ENCODE peak calls at places on chromosomes 16 and 17, in nine cellular contexts. J is ovary, D is vagina, R is IMR-90, P is sigmoid colon, E is esophagus muscularis mucosa, B is suprapubic skin, V is stomach, A is adrenal gland. M is an unnamed sample. For H3K36me3 and H3K4me1, the result is how much of the 10 kb centered on the place peaks cover.

GRCh38 chr16:87603684-87604571 is 1.6 kb downstream of the JPH3 start:
- DNase-seq in J (no peak), D (no peak), R (no peak), P (no peak), E (no peak), B (no peak), V (no peak), A (no peak), M (no peak)

GRCh38 chr16:12166271-12166670 is 189.7 kb downstream of the SNX29 start:
- DNase-seq in J (no peak), D (no peak), R (no peak), P (no peak), E (no peak), B (no peak), V (no peak), A (no peak), M (no peak)

GRCh38 chr16:86732621-86733297 is 154.4 kb downstream of the FOXL1 start:
- DNase-seq in J (no peak), D (no peak), R (peak), P (peak), E (no peak), B (no peak), V (no peak), A (no peak), M (no peak)

GRCh38 chr17:65633988-65634387 is 72.5 kb upstream of the AXIN2 start:
- DNase-seq in J (no peak), D (no peak), R (no peak), P (no peak), E (no peak), B (no peak), V (no peak), A (no peak), M (peak)

GRCh38 chr16:54932737-54933254 is 2.1 kb downstream of the IRX5 start:
- DNase-seq in J (no peak), D (no peak), R (no peak), P (no peak), E (no peak), B (no peak), V (no peak), A (no peak), M (no peak)

GRCh38 chr17:71184716-71185115 is 936.1 kb upstream of the SOX9 start:
- DNase-seq in J (no peak), D (no peak), R (no peak), P (peak), E (no peak), B (no peak), V (no peak), A (no peak), M (no peak)

GRCh38 chr16:47477680-47478079 is 16.5 kb downstream of the PHKB start:
- DNase-seq in J (no peak), D (no peak), R (peak), P (no peak), E (no peak), B (no peak), V (no peak), A (no peak), M (no peak)

GRCh38 chr17:58960068-58960467 is 146.6 kb downstream of the TRIM37 start:
- DNase-seq in J (no peak), D (no peak), R (peak), P (no peak), E (no peak), B (no peak), V (no peak), A (peak), M (peak)

GRCh38 chr16:30084816-30085159 is 6.9 kb downstream of the TBX6 start:
- DNase-seq in J (no peak), D (no peak), R (no peak), P (peak), E (no peak), B (no peak), V (no peak), A (no peak), M (no peak)

GRCh38 chr16:57683599-57684545 is 10.7 kb upstream of the DRC7 start:
- DNase-seq in J (no peak), D (no peak), R (no peak), P (peak), E (no peak), B (peak), V (no peak), A (no peak), M (no peak)

GRCh38 chr17:13337864-13338371 is 263.8 kb downstream of the HS3ST3A1 start:
- DNase-seq in J (peak), D (no peak), R (peak), P (no peak), E (no peak), B (no peak), V (no peak), A (peak), M (peak)

GRCh38 chr17:62823111-62823895 is 15.2 kb upstream of the MARCHF10 start:
- DNase-seq in J (no peak), D (no peak), R (no peak), P (no peak), E (peak), B (no peak), V (no peak), A (peak), M (no peak)

GRCh38 chr16:18039931-18040330 is 296.6 kb downstream of the NPIPA8 start:
- DNase-seq in J (no peak), D (no peak), R (no peak), P (no peak), E (no peak), B (no peak), V (no peak), A (no peak), M (no peak)

GRCh38 chr16:81617021-81617346 is 162.1 kb upstream of the PLCG2 start:
- DNase-seq in J (no peak), D (no peak), R (no peak), P (no peak), E (no peak), B (no peak), V (no peak), A (no peak), M (no peak)

GRCh38 chr16:58492066-58492465 is 7.9 kb upstream of the NDRG4 start:
- DNase-seq in J (no peak), D (no peak), R (no peak), P (no peak), E (no peak), B (peak), V (no peak), A (no peak), M (no peak)

GRCh38 chr16:55325458-55326109 is 1.6 kb downstream of the IRX6 start:
- DNase-seq in J (no peak), D (no peak), R (no peak), P (no peak), E (no peak), B (no peak), V (no peak), A (no peak), M (no peak)

GRCh38 chr16:71931599-71931998 is 36.3 kb downstream of the IST1 start:
- DNase-seq in J (no peak), D (no peak), R (no peak), P (no peak), E (no peak), B (no peak), V (no peak), A (no peak), M (no peak)

GRCh38 chr17:65100316-65101140 is 36.6 kb upstream of the RGS9 start:
- DNase-seq in J (peak), D (no peak), R (peak), P (peak), E (peak), B (peak), V (peak), A (peak), M (peak)

GRCh38 chr17:79915850-79916430 is 76.7 kb upstream of the CBX4 start:
- DNase-seq in J (no peak), D (no peak), R (peak), P (no peak), E (no peak), B (no peak), V (peak), A (no peak), M (peak)

GRCh38 chr17:55654015-55654414 is 68.6 kb downstream of the TMEM100 start:
- DNase-seq in J (no peak), D (no peak), R (no peak), P (no peak), E (no peak), B (no peak), V (no peak), A (no peak), M (no peak)

GRCh38 chr17:7988750-7989178 is 13.7 kb upstream of the GUCY2D start:
- DNase-seq in J (no peak), D (no peak), R (peak), P (peak), E (no peak), B (no peak), V (no peak), A (peak), M (peak)

GRCh38 chr16:19710991-19711545 is 7.0 kb downstream of the KNOP1 start:
- DNase-seq in J (no peak), D (no peak), R (no peak), P (peak), E (no peak), B (no peak), V (peak), A (no peak), M (peak)

GRCh38 chr17:44970136-44970737 is 2.1 kb upstream of the C1QL1 start:
- DNase-seq in J (peak), D (no peak), R (no peak), P (peak), E (no peak), B (no peak), V (no peak), A (peak), M (no peak)

GRCh38 chr17:29722411-29723198 is 99.9 kb upstream of the CORO6 start:
- DNase-seq in J (peak), D (no peak), R (peak), P (peak), E (peak), B (no peak), V (no peak), A (peak), M (peak)

GRCh38 chr16:26993988-26994387 is 72.7 kb upstream of the C16orf82 start:
- DNase-seq in J (no peak), D (no peak), R (peak), P (no peak), E (no peak), B (no peak), V (no peak), A (peak), M (no peak)

GRCh38 chr17:28255616-28256015 is 63.4 kb upstream of the TMEM97 start:
- DNase-seq in J (no peak), D (no peak), R (no peak), P (no peak), E (no peak), B (no peak), V (no peak), A (no peak), M (no peak)

DNA sequence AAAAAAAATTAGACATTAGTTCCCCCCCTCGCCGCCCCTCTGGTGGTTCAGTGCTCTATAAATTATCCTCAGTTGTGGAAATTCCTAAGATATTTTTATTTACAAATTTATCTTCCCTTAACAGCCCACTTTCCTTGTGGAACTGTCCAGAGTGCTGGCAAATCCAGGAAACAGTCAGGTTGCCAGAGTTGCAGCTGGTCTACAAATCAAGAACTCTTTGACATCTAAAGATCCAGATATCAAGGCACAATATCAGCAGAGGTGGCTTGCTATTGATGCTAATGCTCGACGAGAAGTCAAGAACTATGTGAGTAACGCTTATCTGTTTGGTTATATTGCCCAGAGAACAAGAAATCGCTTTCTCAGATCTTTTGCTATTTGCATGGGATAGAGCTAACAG is 2.9 kb downstream of the KPNB1 start:
- DNase-seq in J (no peak), D (no peak), R (peak), P (no peak), E (no peak), B (no peak), V (no peak), A (no peak), M (no peak)
- H3K36me3 ChIP-seq in J (under half), D (half or more), R (under half), P (half or more), E (under half), B (half or more), V (half or more), A (half or more), M (under half)

DNA sequence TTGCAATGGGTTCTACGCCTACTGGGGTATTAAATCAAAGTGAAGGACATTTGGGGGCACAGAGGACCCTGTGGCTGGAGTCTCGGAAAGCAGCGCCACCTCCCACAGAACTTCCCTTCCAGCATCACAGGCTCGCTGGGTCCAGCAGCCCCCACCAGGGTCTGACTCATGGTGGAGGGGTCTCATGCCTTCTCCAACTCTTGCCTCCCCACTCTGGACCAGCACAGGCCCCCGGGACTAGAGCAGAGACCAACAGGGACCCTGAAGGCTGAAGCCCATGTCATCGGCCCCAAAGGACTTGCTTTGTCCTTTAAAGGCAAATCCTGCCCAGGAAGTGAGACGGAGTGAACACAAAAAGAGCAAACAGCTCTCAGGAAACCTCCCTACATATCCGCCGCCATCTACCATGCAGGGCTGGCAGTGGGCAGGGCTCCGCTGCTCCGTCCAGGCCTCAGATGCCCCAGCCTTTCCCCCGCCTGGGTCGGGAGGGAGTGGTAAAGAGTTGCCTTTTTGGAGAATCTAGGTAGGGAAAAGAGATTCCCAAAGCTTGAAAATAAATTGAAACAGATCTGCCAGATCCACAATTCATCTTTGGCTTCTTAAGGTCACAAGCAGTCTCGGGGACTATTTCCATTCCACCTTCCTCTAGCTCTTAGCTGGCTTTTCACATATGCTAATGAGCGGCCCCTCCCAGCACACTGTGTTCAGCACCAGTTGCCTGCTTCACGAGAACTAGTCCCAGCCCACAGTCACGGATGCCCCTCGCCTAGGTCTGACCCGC is 2.1 kb upstream of the GPRC5C start:
- DNase-seq in J (peak), D (no peak), R (no peak), P (no peak), E (no peak), B (no peak), V (peak), A (peak), M (peak)
- TF ChIP-seq POLR2A in J (no peak), D (no peak), R (no peak), P (no peak), E (no peak), B (no peak), V (no peak), A (no peak), M (no peak)

DNA sequence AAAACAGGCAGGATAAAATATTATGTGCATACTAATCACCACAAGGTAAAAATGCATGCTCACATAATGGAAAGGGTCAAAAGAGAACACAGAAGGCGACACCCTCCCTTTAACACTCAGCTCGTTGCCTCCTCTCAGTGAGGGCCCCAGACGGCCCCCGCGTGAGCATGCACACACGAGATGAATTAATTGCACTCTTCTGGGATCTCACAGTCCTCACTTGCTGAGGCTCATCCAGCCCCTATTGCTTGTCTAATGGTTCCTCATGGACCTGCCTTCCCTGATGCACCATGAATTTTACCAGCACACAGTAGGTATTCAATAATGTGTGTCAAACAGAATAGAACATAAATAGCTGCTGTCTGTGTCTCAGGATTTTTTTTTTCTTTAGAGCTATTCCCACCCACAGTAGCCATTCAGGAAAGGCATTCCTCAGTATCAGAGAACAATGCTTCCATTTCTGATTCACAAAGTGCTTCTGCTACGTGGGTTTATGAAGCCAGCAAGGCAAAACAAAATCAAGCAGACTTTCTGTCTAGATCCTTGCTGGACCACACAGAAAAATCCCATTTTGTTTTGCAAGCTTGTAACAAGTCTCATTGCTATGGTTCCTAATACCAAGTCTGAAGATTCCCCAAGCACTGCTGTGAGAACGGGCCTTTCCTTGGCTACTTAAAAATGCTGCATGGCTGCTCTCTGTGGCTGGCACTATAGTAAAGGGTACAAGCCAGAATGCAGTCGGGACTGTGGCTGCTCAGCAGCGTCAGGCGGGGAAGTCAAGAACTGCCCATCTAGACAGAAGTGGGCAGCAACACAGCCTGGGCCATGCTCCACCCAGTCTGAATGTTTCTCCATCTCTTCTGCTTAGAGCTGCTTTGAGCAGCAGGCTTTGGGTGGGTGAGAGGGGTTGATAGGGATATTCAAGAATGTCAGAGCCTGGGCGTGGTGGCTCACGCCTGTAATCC is 43.5 kb downstream of the TOM1L2 start:
- DNase-seq in J (no peak), D (no peak), R (no peak), P (no peak), E (no peak), B (no peak), V (no peak), A (no peak), M (no peak)
- H3K4me1 ChIP-seq in J (under half), D (under half), R (under half), P (half or more), E (under half), B (under half), V (half or more), A (under half), M (under half)

GRCh38 chr17:35645923-35646322 is 58.8 kb downstream of the AP2B1 start:
- DNase-seq in J (no peak), D (no peak), R (peak), P (no peak), E (no peak), B (no peak), V (no peak), A (no peak), M (no peak)

DNA sequence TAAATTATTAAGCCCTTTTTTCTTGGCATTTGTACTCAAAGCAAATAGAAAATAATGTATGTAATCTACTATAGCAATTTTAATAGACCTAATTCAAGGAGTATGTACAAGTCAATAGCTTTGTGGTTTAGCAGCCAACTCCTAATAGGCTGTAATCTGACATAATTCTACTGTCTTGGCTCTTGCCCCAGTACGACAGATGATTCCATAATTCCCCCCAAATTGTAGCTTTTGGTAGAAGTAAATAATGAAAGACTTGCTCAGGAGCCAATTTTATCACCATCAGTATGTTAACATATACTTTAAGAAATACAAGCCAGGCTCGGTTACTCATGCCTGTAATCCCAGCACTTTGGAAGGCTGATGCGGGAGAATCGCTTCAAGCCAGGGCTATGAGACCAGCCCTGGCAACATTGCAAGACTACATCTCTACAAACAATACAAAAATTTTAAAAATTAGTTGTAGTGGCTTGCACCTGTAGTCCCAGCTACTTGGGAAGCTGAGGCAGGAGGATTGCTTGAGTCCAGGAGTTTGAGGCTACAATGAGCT is 53.9 kb downstream of the AP2B1 start:
- DNase-seq in J (no peak), D (no peak), R (peak), P (no peak), E (no peak), B (no peak), V (no peak), A (no peak), M (no peak)
- H3K36me3 ChIP-seq in J (under half), D (half or more), R (under half), P (half or more), E (half or more), B (half or more), V (half or more), A (half or more), M (under half)

GRCh38 chr17:41974658-41975057 is 8.1 kb downstream of the CNP start:
- DNase-seq in J (no peak), D (no peak), R (no peak), P (no peak), E (no peak), B (no peak), V (no peak), A (no peak), M (no peak)

GRCh38 chr17:41973457-41973856 is 6.9 kb downstream of the CNP start:
- DNase-seq in J (peak), D (no peak), R (no peak), P (no peak), E (no peak), B (no peak), V (no peak), A (peak), M (no peak)

GRCh38 chr17:41971721-41972523 is 5.3 kb downstream of the CNP start:
- DNase-seq in J (no peak), D (no peak), R (no peak), P (no peak), E (no peak), B (no peak), V (no peak), A (no peak), M (no peak)

GRCh38 chr17:41974031-41974430 is 7.4 kb downstream of the CNP start:
- DNase-seq in J (no peak), D (no peak), R (no peak), P (no peak), E (no peak), B (no peak), V (no peak), A (no peak), M (no peak)

DNA sequence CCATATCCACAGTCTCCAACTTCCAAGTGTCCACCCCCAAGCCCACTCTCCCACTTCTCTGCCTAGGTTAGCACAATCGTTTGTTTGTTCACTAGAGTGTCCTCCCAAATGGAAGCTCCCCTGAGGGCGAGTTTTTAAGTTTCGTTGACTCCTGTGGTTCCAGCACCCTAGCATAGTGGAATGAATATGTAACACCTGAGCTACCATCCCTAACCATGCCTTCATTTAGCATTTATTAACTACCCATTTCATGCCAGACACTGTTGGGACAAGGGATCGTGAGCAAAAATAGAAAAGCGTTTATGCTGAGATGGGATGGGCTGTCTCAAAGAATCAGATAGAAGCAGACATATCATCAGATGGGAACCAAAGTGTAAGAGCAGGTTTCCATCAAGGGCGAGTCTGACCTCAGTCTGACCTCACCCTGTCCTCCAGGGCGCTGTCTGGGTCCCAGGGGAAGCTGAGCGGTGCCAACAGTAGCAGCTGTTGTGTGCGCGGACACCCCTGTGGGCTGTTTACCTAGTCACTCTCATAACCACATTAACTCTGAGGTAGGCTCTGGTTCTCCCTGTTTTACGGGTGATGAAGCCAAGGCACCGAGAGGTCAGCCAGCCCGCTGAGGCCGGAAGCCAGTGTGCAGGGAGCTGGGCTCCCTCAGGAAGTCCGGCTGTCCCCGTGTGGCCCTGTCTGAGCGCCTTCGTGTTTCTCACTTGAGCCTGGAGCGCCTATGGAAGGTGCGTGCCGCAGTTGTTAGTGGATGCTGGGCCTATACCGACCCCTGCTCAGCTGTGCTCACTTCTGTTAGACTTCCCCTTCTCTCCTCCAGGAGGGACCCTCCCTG is 6.2 kb downstream of the CNP start:
- DNase-seq in J (peak), D (no peak), R (no peak), P (no peak), E (no peak), B (no peak), V (peak), A (peak), M (peak)
- TF ChIP-seq POLR2A in J (no peak), D (no peak), R (no peak), P (no peak), E (no peak), B (no peak), V (no peak), A (no peak), M (no peak)

M was measured in body of pancreas.